ENCODE peak calls at places on chromosomes 16 and 17, in six cellular contexts. One of them, this sample, is unnamed.

GRCh38 chr16:69182730-69183416 is 4.1 kb upstream of the SNTB2 start:
- DNase-seq in HepG2: no peak
- DNase-seq in H1: no peak
- DNase-seq in K562: no peak
- DNase-seq in A549: no peak
- DNase-seq in endothelial cell of umbilical vein: no peak
- DNase-seq in this sample: no peak

GRCh38 chr16:29312835-29313558 is 93.5 kb downstream of the NPIPB11 start:
- DNase-seq in A549: no peak
- DNase-seq in K562: no peak
- DNase-seq in H1: no peak
- DNase-seq in HepG2: no peak
- DNase-seq in endothelial cell of umbilical vein: no peak
- DNase-seq in this sample: no peak

GRCh38 chr17:68981288-68981687 is 26.1 kb upstream of the ABCA8 start:
- DNase-seq in HepG2: peak; percentile 20
- DNase-seq in K562: no peak
- DNase-seq in H1: no peak
- DNase-seq in A549: no peak
- DNase-seq in endothelial cell of umbilical vein: peak; percentile 98
- DNase-seq in this sample: no peak

GRCh38 chr17:32936157-32936893 is 8.4 kb downstream of the TMEM98 start:
- DNase-seq in HepG2: no peak
- DNase-seq in A549: no peak
- DNase-seq in endothelial cell of umbilical vein: no peak
- DNase-seq in H1: no peak
- DNase-seq in K562: no peak
- DNase-seq in this sample: no peak

GRCh38 chr17:27425991-27426390 is 30.3 kb upstream of the KSR1 start:
- DNase-seq in A549: no peak
- DNase-seq in H1: no peak
- DNase-seq in K562: no peak
- DNase-seq in endothelial cell of umbilical vein: no peak
- DNase-seq in HepG2: no peak
- DNase-seq in this sample: no peak

GRCh38 chr16:13936596-13937081 is 16.7 kb downstream of the ERCC4 start:
- DNase-seq in HepG2: peak; percentile 36
- DNase-seq in K562: no peak
- DNase-seq in endothelial cell of umbilical vein: no peak
- DNase-seq in H1: no peak
- DNase-seq in A549: peak; percentile 27
- DNase-seq in this sample: no peak

GRCh38 chr16:86038923-86039310 is 140.0 kb downstream of the IRF8 start:
- DNase-seq in HepG2: no peak
- DNase-seq in K562: no peak
- DNase-seq in H1: no peak
- DNase-seq in A549: no peak
- DNase-seq in endothelial cell of umbilical vein: no peak
- DNase-seq in this sample: no peak

GRCh38 chr17:60676758-60677307 is 818 bp upstream of the BCAS3 start:
- DNase-seq in A549: no peak
- DNase-seq in K562: no peak
- DNase-seq in H1: no peak
- DNase-seq in endothelial cell of umbilical vein: no peak
- DNase-seq in HepG2: no peak
- DNase-seq in this sample: no peak

GRCh38 chr17:77205396-77206124 is 64.8 kb downstream of the SEC14L1 start:
- DNase-seq in endothelial cell of umbilical vein: no peak
- DNase-seq in K562: no peak
- DNase-seq in H1: no peak
- DNase-seq in A549: no peak
- DNase-seq in HepG2: no peak
- DNase-seq in this sample: no peak

GRCh38 chr17:71033336-71033735 is 864.0 kb downstream of the KCNJ2 start:
- DNase-seq in H1: peak; percentile 10
- DNase-seq in endothelial cell of umbilical vein: no peak
- DNase-seq in HepG2: no peak
- DNase-seq in K562: no peak
- DNase-seq in A549: no peak
- DNase-seq in this sample: peak; percentile 19

GRCh38 chr17:15782809-15783208 is 50.7 kb downstream of the TBC1D26 start:
- DNase-seq in K562: no peak
- DNase-seq in H1: no peak
- DNase-seq in HepG2: no peak
- DNase-seq in endothelial cell of umbilical vein: peak; percentile 36
- DNase-seq in A549: no peak
- DNase-seq in this sample: peak; percentile 46

GRCh38 chr17:82052638-82053059 is 951 bp downstream of the GPS1 start:
- DNase-seq in K562: no peak
- DNase-seq in HepG2: no peak
- DNase-seq in H1: no peak
- DNase-seq in endothelial cell of umbilical vein: no peak
- DNase-seq in A549: no peak
- DNase-seq in this sample: no peak

GRCh38 chr17:75250009-75250471 is 11.4 kb downstream of the GGA3 start:
- DNase-seq in endothelial cell of umbilical vein: peak; percentile 85
- DNase-seq in HepG2: no peak
- DNase-seq in H1: no peak
- DNase-seq in A549: no peak
- DNase-seq in K562: no peak
- DNase-seq in this sample: no peak

GRCh38 chr17:83086197-83086880 is 6.9 kb downstream of the METRNL start:
- DNase-seq in HepG2: no peak
- DNase-seq in H1: no peak
- DNase-seq in endothelial cell of umbilical vein: no peak
- DNase-seq in A549: no peak
- DNase-seq in K562: no peak
- DNase-seq in this sample: no peak

GRCh38 chr16:85618509-85618908 is 5.4 kb downstream of the GSE1 start:
- DNase-seq in endothelial cell of umbilical vein: no peak
- DNase-seq in H1: no peak
- DNase-seq in K562: no peak
- DNase-seq in HepG2: no peak
- DNase-seq in A549: no peak
- DNase-seq in this sample: no peak

GRCh38 chr17:77214743-77215142 is 74.0 kb downstream of the SEC14L1 start:
- DNase-seq in H1: peak; percentile 27
- DNase-seq in K562: no peak
- DNase-seq in A549: peak; percentile 73
- DNase-seq in HepG2: peak; percentile 65
- DNase-seq in endothelial cell of umbilical vein: no peak
- DNase-seq in this sample: peak; percentile 72

GRCh38 chr16:90004577-90004976 is 14.7 kb downstream of the DBNDD1 start:
- DNase-seq in K562: no peak
- DNase-seq in HepG2: no peak
- DNase-seq in endothelial cell of umbilical vein: no peak
- DNase-seq in H1: no peak
- DNase-seq in A549: no peak
- DNase-seq in this sample: no peak

GRCh38 chr17:20189979-20190378 is 180.8 kb downstream of the SPECC1 start:
- DNase-seq in H1: no peak
- DNase-seq in endothelial cell of umbilical vein: no peak
- DNase-seq in K562: peak; percentile 16
- DNase-seq in A549: no peak
- DNase-seq in HepG2: no peak
- DNase-seq in this sample: no peak

GRCh38 chr16:50045412-50045811 is 20.4 kb upstream of the HEATR3 start:
- DNase-seq in K562: no peak
- DNase-seq in H1: no peak
- DNase-seq in endothelial cell of umbilical vein: no peak
- DNase-seq in A549: no peak
- DNase-seq in HepG2: no peak
- DNase-seq in this sample: no peak

GRCh38 chr16:82313754-82314153 is 143.7 kb upstream of the MPHOSPH6 start:
- DNase-seq in K562: no peak
- DNase-seq in A549: no peak
- DNase-seq in endothelial cell of umbilical vein: no peak
- DNase-seq in HepG2: no peak
- DNase-seq in H1: no peak
- DNase-seq in this sample: no peak

GRCh38 chr17:35617505-35617904 is 30.4 kb downstream of the AP2B1 start:
- DNase-seq in HepG2: no peak
- DNase-seq in endothelial cell of umbilical vein: peak; percentile 19
- DNase-seq in K562: no peak
- DNase-seq in A549: no peak
- DNase-seq in H1: no peak
- DNase-seq in this sample: no peak
- TF ChIP-seq JUN in HepG2: no peak
- TF ChIP-seq JUN in endothelial cell of umbilical vein: no peak
- TF ChIP-seq JUN in K562: no peak
- TF ChIP-seq JUN in A549: no peak
- TF ChIP-seq JUN in H1: no peak
- TF ChIP-seq JUN in this sample: no peak

DNA sequence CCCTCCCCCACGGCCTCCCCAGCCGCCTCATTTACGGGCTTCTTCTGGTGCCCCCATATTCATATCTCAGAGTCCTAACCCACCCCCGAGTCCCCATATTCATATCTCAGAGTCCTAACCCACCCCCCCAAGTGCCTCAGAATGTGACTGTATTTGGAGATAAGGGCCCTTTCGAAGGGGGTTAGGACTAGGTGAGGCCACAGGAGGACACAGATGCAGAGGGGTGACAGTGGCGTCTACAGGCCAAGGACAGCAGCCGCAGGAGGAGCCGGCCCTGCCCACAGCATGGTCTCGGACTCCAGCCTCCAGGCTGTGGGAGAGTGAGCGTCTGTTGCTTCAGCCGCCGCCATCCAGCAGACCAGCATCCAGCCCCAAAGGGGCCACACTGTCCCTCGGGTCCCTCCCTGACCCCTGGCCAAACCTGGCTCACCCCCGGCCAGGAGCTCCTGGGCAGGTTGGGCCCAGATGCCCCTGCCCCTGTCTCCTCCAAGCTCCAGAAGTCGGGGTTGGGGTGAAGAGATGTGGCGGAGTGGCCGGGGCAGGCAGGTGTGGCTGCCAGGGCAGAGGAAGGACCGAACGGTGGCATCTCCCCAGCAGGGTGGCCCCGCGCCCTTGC is 25.5 kb downstream of the CACNA1H start:
- DNase-seq in HepG2: no peak
- DNase-seq in A549: no peak
- DNase-seq in endothelial cell of umbilical vein: no peak
- DNase-seq in H1: no peak
- DNase-seq in K562: peak; percentile 55
- DNase-seq in this sample: no peak
- TF ChIP-seq JUN in HepG2: no peak
- TF ChIP-seq JUN in A549: no peak
- TF ChIP-seq JUN in endothelial cell of umbilical vein: no peak
- TF ChIP-seq JUN in H1: no peak
- TF ChIP-seq JUN in K562: no peak
- TF ChIP-seq JUN in this sample: no peak

DNA sequence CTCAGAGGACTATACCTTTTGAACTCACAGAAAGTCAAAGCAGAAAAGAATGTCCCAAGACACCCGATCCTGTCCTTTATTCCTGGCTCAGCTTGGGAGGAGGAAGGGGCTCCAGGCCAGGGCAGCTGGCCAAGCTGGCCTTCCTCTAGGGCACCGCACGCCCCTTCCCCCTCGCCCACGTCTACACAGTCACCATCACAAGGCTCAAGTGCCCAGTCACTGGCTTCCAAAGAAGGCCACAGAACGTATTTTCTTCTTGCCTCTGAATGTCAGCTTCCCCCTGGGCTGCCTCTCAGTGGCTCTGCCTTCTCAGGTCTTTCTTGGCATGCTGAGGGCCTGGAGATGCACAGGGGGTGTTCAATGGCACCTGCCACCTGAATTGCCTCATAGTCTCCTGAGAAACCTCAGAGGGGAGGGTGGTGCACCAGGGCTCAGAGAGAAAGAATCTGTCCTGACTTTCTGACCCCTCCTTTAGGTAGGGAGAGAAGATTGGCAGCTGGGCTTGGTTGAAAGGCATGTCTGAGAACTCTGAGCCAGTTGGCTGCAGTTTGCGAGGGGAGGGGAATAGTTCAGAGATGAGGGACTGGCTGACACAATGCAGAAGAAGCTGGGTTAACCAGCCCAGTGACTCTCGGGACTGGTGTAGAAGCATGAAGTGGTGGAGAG is 2.1 kb downstream of the DHRS11 start:
- DNase-seq in K562: no peak
- DNase-seq in HepG2: no peak
- DNase-seq in H1: no peak
- DNase-seq in A549: no peak
- DNase-seq in endothelial cell of umbilical vein: no peak
- DNase-seq in this sample: no peak
- TF ChIP-seq JUN in K562: no peak
- TF ChIP-seq JUN in HepG2: no peak
- TF ChIP-seq JUN in H1: no peak
- TF ChIP-seq JUN in A549: no peak
- TF ChIP-seq JUN in endothelial cell of umbilical vein: no peak
- TF ChIP-seq JUN in this sample: no peak

DNA sequence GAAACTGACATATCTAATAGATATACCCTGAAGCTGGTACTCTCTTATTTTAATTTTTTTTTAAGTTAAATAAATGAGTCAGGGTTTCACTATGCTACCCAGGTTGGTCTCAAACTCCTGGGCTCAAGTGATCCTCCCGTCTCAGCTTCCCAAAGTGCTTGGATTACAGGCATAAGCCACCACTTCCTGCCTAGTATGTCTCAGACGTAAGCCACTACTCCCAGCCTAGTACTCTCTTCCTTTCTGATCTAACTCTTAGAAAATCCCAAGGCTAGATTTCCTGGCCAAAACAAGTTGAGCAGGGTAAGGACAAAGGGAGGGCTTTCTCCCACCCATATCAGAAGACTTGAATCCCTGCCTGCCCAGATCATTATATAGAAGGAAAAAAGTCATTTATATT is 33.7 kb downstream of the HOXB1 start:
- DNase-seq in endothelial cell of umbilical vein: peak; percentile 28
- DNase-seq in A549: no peak
- DNase-seq in HepG2: no peak
- DNase-seq in K562: no peak
- DNase-seq in H1: no peak
- DNase-seq in this sample: no peak
- TF ChIP-seq JUN in endothelial cell of umbilical vein: no peak
- TF ChIP-seq JUN in A549: no peak
- TF ChIP-seq JUN in HepG2: no peak
- TF ChIP-seq JUN in K562: no peak
- TF ChIP-seq JUN in H1: no peak
- TF ChIP-seq JUN in this sample: no peak

GRCh38 chr16:35798885-35799426 is 2339.5 kb downstream of the TP53TG3F start:
- DNase-seq in HepG2: no peak
- DNase-seq in K562: no peak
- DNase-seq in A549: no peak
- DNase-seq in H1: no peak
- DNase-seq in endothelial cell of umbilical vein: no peak
- DNase-seq in this sample: no peak
- TF ChIP-seq JUN in HepG2: no peak
- TF ChIP-seq JUN in K562: no peak
- TF ChIP-seq JUN in A549: no peak
- TF ChIP-seq JUN in H1: no peak
- TF ChIP-seq JUN in endothelial cell of umbilical vein: no peak
- TF ChIP-seq JUN in this sample: no peak